ENCODE peak calls at places on chromosomes 7 and 10, in nine cellular contexts. One of them, this sample, is unnamed. For H3K4me1 and H3K9me3, the result is how much of the 10 kb centered on the place peaks cover.

GRCh38 chr7:33050425-33051318 is 11.9 kb downstream of the NT5C3A start:
- DNase-seq in thoracic aorta: no peak
- DNase-seq in neural progenitor cell: peak
- DNase-seq in hepatocyte: peak
- DNase-seq in Caco-2: no peak
- DNase-seq in endodermal cell: no peak
- DNase-seq in mucosa of descending colon: no peak
- DNase-seq in heart right ventricle: no peak
- DNase-seq in uterus: no peak
- DNase-seq in this sample: peak

GRCh38 chr10:132294561-132295320 is 13.0 kb downstream of the STK32C start:
- DNase-seq in thoracic aorta: no peak
- DNase-seq in neural progenitor cell: peak
- DNase-seq in hepatocyte: no peak
- DNase-seq in Caco-2: peak
- DNase-seq in endodermal cell: peak
- DNase-seq in mucosa of descending colon: peak
- DNase-seq in heart right ventricle: no peak
- DNase-seq in uterus: no peak
- DNase-seq in this sample: no peak

GRCh38 chr10:70973275-70973674 is 84.9 kb upstream of the PCBD1 start:
- DNase-seq in thoracic aorta: no peak
- DNase-seq in neural progenitor cell: no peak
- DNase-seq in hepatocyte: no peak
- DNase-seq in Caco-2: no peak
- DNase-seq in endodermal cell: no peak
- DNase-seq in mucosa of descending colon: no peak
- DNase-seq in heart right ventricle: no peak
- DNase-seq in uterus: no peak
- DNase-seq in this sample: no peak

GRCh38 chr7:110317699-110318265 is 773.1 kb upstream of the LRRN3 start:
- DNase-seq in thoracic aorta: no peak
- DNase-seq in neural progenitor cell: peak
- DNase-seq in hepatocyte: no peak
- DNase-seq in Caco-2: no peak
- DNase-seq in endodermal cell: no peak
- DNase-seq in mucosa of descending colon: no peak
- DNase-seq in heart right ventricle: no peak
- DNase-seq in uterus: no peak
- DNase-seq in this sample: no peak

GRCh38 chr7:140145709-140146108 is 31.1 kb downstream of the KDM7A start:
- DNase-seq in thoracic aorta: no peak
- DNase-seq in neural progenitor cell: no peak
- DNase-seq in hepatocyte: no peak
- DNase-seq in Caco-2: no peak
- DNase-seq in endodermal cell: no peak
- DNase-seq in mucosa of descending colon: no peak
- DNase-seq in heart right ventricle: no peak
- DNase-seq in uterus: no peak
- DNase-seq in this sample: no peak

GRCh38 chr7:125462615-125463014 is 533.0 kb upstream of the POT1 start:
- DNase-seq in thoracic aorta: no peak
- DNase-seq in neural progenitor cell: no peak
- DNase-seq in hepatocyte: no peak
- DNase-seq in Caco-2: no peak
- DNase-seq in endodermal cell: no peak
- DNase-seq in mucosa of descending colon: no peak
- DNase-seq in heart right ventricle: no peak
- DNase-seq in uterus: no peak
- DNase-seq in this sample: no peak

GRCh38 chr10:68156373-68157185 is 47.3 kb downstream of the MYPN start:
- DNase-seq in thoracic aorta: peak
- DNase-seq in neural progenitor cell: peak
- DNase-seq in hepatocyte: peak
- DNase-seq in Caco-2: peak
- DNase-seq in endodermal cell: peak
- DNase-seq in mucosa of descending colon: no peak
- DNase-seq in heart right ventricle: no peak
- DNase-seq in uterus: peak
- DNase-seq in this sample: peak

GRCh38 chr10:70193391-70193844 is 23.1 kb upstream of the SAR1A start:
- DNase-seq in thoracic aorta: no peak
- DNase-seq in neural progenitor cell: no peak
- DNase-seq in hepatocyte: peak
- DNase-seq in Caco-2: no peak
- DNase-seq in endodermal cell: no peak
- DNase-seq in mucosa of descending colon: no peak
- DNase-seq in heart right ventricle: no peak
- DNase-seq in uterus: no peak
- DNase-seq in this sample: no peak

GRCh38 chr7:128366290-128366689 is 4.8 kb upstream of the PRRT4 start:
- DNase-seq in thoracic aorta: no peak
- DNase-seq in neural progenitor cell: no peak
- DNase-seq in hepatocyte: no peak
- DNase-seq in Caco-2: no peak
- DNase-seq in endodermal cell: no peak
- DNase-seq in mucosa of descending colon: no peak
- DNase-seq in heart right ventricle: no peak
- DNase-seq in uterus: no peak
- DNase-seq in this sample: no peak

GRCh38 chr7:118151671-118152070 is 32.3 kb upstream of the LSM8 start:
- DNase-seq in thoracic aorta: no peak
- DNase-seq in neural progenitor cell: no peak
- DNase-seq in hepatocyte: no peak
- DNase-seq in Caco-2: no peak
- DNase-seq in endodermal cell: no peak
- DNase-seq in mucosa of descending colon: no peak
- DNase-seq in heart right ventricle: no peak
- DNase-seq in uterus: no peak
- DNase-seq in this sample: no peak

GRCh38 chr7:118149394-118149793 is 34.6 kb upstream of the LSM8 start:
- DNase-seq in thoracic aorta: no peak
- DNase-seq in neural progenitor cell: no peak
- DNase-seq in hepatocyte: no peak
- DNase-seq in Caco-2: no peak
- DNase-seq in endodermal cell: no peak
- DNase-seq in mucosa of descending colon: no peak
- DNase-seq in heart right ventricle: no peak
- DNase-seq in uterus: no peak
- DNase-seq in this sample: no peak

GRCh38 chr7:118152632-118153031 is 31.3 kb upstream of the LSM8 start:
- DNase-seq in thoracic aorta: no peak
- DNase-seq in neural progenitor cell: no peak
- DNase-seq in hepatocyte: no peak
- DNase-seq in Caco-2: no peak
- DNase-seq in endodermal cell: no peak
- DNase-seq in mucosa of descending colon: no peak
- DNase-seq in heart right ventricle: no peak
- DNase-seq in uterus: no peak
- DNase-seq in this sample: no peak

GRCh38 chr7:118152149-118152548 is 31.8 kb upstream of the LSM8 start:
- DNase-seq in thoracic aorta: no peak
- DNase-seq in neural progenitor cell: no peak
- DNase-seq in hepatocyte: no peak
- DNase-seq in Caco-2: no peak
- DNase-seq in endodermal cell: no peak
- DNase-seq in mucosa of descending colon: no peak
- DNase-seq in heart right ventricle: no peak
- DNase-seq in uterus: no peak
- DNase-seq in this sample: no peak

GRCh38 chr7:118153551-118154177 is 30.3 kb upstream of the LSM8 start:
- DNase-seq in thoracic aorta: no peak
- DNase-seq in neural progenitor cell: peak
- DNase-seq in hepatocyte: peak
- DNase-seq in Caco-2: no peak
- DNase-seq in endodermal cell: peak
- DNase-seq in mucosa of descending colon: no peak
- DNase-seq in heart right ventricle: no peak
- DNase-seq in uterus: no peak
- DNase-seq in this sample: peak
- H3K4me1 ChIP-seq in thoracic aorta: under half
- H3K4me1 ChIP-seq in neural progenitor cell: under half
- H3K4me1 ChIP-seq in hepatocyte: under half
- H3K4me1 ChIP-seq in Caco-2: under half
- H3K4me1 ChIP-seq in endodermal cell: under half
- H3K4me1 ChIP-seq in mucosa of descending colon: under half
- H3K4me1 ChIP-seq in heart right ventricle: under half
- H3K4me1 ChIP-seq in uterus: under half
- H3K4me1 ChIP-seq in this sample: under half

GRCh38 chr7:149525280-149525679 is 27.7 kb upstream of the ZNF746 start:
- DNase-seq in thoracic aorta: no peak
- DNase-seq in neural progenitor cell: no peak
- DNase-seq in hepatocyte: no peak
- DNase-seq in Caco-2: no peak
- DNase-seq in endodermal cell: no peak
- DNase-seq in mucosa of descending colon: no peak
- DNase-seq in heart right ventricle: no peak
- DNase-seq in uterus: no peak
- DNase-seq in this sample: no peak

GRCh38 chr7:149527414-149527813 is 29.8 kb upstream of the ZNF746 start:
- DNase-seq in thoracic aorta: no peak
- DNase-seq in neural progenitor cell: no peak
- DNase-seq in hepatocyte: no peak
- DNase-seq in Caco-2: no peak
- DNase-seq in endodermal cell: no peak
- DNase-seq in mucosa of descending colon: no peak
- DNase-seq in heart right ventricle: no peak
- DNase-seq in uterus: no peak
- DNase-seq in this sample: no peak

GRCh38 chr7:149532654-149533053 is 35.0 kb upstream of the ZNF746 start:
- DNase-seq in thoracic aorta: no peak
- DNase-seq in neural progenitor cell: no peak
- DNase-seq in hepatocyte: no peak
- DNase-seq in Caco-2: no peak
- DNase-seq in endodermal cell: no peak
- DNase-seq in mucosa of descending colon: no peak
- DNase-seq in heart right ventricle: no peak
- DNase-seq in uterus: no peak
- DNase-seq in this sample: no peak

GRCh38 chr7:149524399-149524798 is 26.8 kb upstream of the ZNF746 start:
- DNase-seq in thoracic aorta: no peak
- DNase-seq in neural progenitor cell: no peak
- DNase-seq in hepatocyte: no peak
- DNase-seq in Caco-2: no peak
- DNase-seq in endodermal cell: no peak
- DNase-seq in mucosa of descending colon: no peak
- DNase-seq in heart right ventricle: no peak
- DNase-seq in uterus: no peak
- DNase-seq in this sample: no peak

DNA sequence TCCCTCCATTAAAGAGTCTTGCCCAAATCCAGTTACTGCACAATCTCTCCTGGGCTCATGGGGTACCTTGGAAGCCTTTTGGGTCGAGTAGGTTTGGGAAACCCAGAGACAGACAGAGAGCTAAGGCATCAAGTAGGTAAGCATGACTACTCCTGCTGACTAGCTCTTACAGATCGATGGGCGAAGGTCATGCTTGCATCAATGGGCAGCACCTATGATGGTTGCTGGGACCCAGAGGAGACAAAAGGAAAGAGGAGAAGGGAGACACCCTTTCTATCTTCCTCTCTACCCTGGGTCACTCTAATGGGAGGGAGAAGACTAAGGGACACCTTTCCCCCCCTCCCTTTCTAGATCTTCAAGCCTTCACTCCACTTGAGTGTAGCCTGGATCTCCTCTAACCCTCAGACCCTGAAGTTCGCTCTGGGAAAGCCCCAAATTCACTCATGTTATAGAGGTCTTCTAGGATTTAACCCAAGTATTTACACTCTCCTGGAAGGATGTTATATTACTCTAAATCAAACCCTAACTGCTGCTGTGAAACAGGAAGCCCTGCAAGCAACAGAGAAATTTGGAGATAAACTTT is 31.6 kb upstream of the ZNF746 start:
- DNase-seq in thoracic aorta: no peak
- DNase-seq in neural progenitor cell: peak
- DNase-seq in hepatocyte: no peak
- DNase-seq in Caco-2: no peak
- DNase-seq in endodermal cell: no peak
- DNase-seq in mucosa of descending colon: no peak
- DNase-seq in heart right ventricle: no peak
- DNase-seq in uterus: no peak
- DNase-seq in this sample: no peak
- H3K9me3 ChIP-seq in thoracic aorta: under half
- H3K9me3 ChIP-seq in neural progenitor cell: under half
- H3K9me3 ChIP-seq in hepatocyte: under half
- H3K9me3 ChIP-seq in Caco-2: under half
- H3K9me3 ChIP-seq in endodermal cell: half or more
- H3K9me3 ChIP-seq in mucosa of descending colon: half or more
- H3K9me3 ChIP-seq in heart right ventricle: half or more
- H3K9me3 ChIP-seq in uterus: under half
- H3K9me3 ChIP-seq in this sample: under half

GRCh38 chr10:130933008-130933390 is 378.5 kb downstream of the TCERG1L start:
- DNase-seq in thoracic aorta: no peak
- DNase-seq in neural progenitor cell: no peak
- DNase-seq in hepatocyte: no peak
- DNase-seq in Caco-2: no peak
- DNase-seq in endodermal cell: peak
- DNase-seq in mucosa of descending colon: no peak
- DNase-seq in heart right ventricle: no peak
- DNase-seq in uterus: no peak
- DNase-seq in this sample: no peak

GRCh38 chr10:130934333-130935035 is 377.0 kb downstream of the TCERG1L start:
- DNase-seq in thoracic aorta: no peak
- DNase-seq in neural progenitor cell: no peak
- DNase-seq in hepatocyte: peak
- DNase-seq in Caco-2: no peak
- DNase-seq in endodermal cell: peak
- DNase-seq in mucosa of descending colon: no peak
- DNase-seq in heart right ventricle: no peak
- DNase-seq in uterus: no peak
- DNase-seq in this sample: no peak

GRCh38 chr10:130935897-130936550 is 375.5 kb downstream of the TCERG1L start:
- DNase-seq in thoracic aorta: no peak
- DNase-seq in neural progenitor cell: peak
- DNase-seq in hepatocyte: no peak
- DNase-seq in Caco-2: no peak
- DNase-seq in endodermal cell: peak
- DNase-seq in mucosa of descending colon: no peak
- DNase-seq in heart right ventricle: no peak
- DNase-seq in uterus: no peak
- DNase-seq in this sample: no peak

GRCh38 chr10:130936844-130937243 is 374.7 kb downstream of the TCERG1L start:
- DNase-seq in thoracic aorta: no peak
- DNase-seq in neural progenitor cell: no peak
- DNase-seq in hepatocyte: peak
- DNase-seq in Caco-2: no peak
- DNase-seq in endodermal cell: no peak
- DNase-seq in mucosa of descending colon: no peak
- DNase-seq in heart right ventricle: no peak
- DNase-seq in uterus: no peak
- DNase-seq in this sample: no peak

GRCh38 chr10:130935051-130935450 is 376.5 kb downstream of the TCERG1L start:
- DNase-seq in thoracic aorta: no peak
- DNase-seq in neural progenitor cell: peak
- DNase-seq in hepatocyte: peak
- DNase-seq in Caco-2: no peak
- DNase-seq in endodermal cell: peak
- DNase-seq in mucosa of descending colon: no peak
- DNase-seq in heart right ventricle: no peak
- DNase-seq in uterus: no peak
- DNase-seq in this sample: no peak
- TF ChIP-seq CTCF in thoracic aorta: no peak
- TF ChIP-seq CTCF in neural progenitor cell: peak
- TF ChIP-seq CTCF in hepatocyte: peak
- TF ChIP-seq CTCF in Caco-2: no peak
- TF ChIP-seq CTCF in endodermal cell: peak
- TF ChIP-seq CTCF in mucosa of descending colon: no peak
- TF ChIP-seq CTCF in heart right ventricle: no peak
- TF ChIP-seq CTCF in uterus: no peak
- TF ChIP-seq CTCF in this sample: no peak

GRCh38 chr10:98917828-98918227 is 317.8 kb downstream of the HPSE2 start:
- DNase-seq in thoracic aorta: no peak
- DNase-seq in neural progenitor cell: no peak
- DNase-seq in hepatocyte: no peak
- DNase-seq in Caco-2: no peak
- DNase-seq in endodermal cell: no peak
- DNase-seq in mucosa of descending colon: no peak
- DNase-seq in heart right ventricle: no peak
- DNase-seq in uterus: no peak
- DNase-seq in this sample: no peak
- H3K4me1 ChIP-seq in thoracic aorta: under half
- H3K4me1 ChIP-seq in neural progenitor cell: under half
- H3K4me1 ChIP-seq in hepatocyte: under half
- H3K4me1 ChIP-seq in Caco-2: under half
- H3K4me1 ChIP-seq in endodermal cell: under half
- H3K4me1 ChIP-seq in mucosa of descending colon: under half
- H3K4me1 ChIP-seq in heart right ventricle: under half
- H3K4me1 ChIP-seq in uterus: under half
- H3K4me1 ChIP-seq in this sample: under half